ENCODE peak calls at places on chromosomes 4 and X, in six cellular contexts. I, D, F, J, H and M are unnamed samples.

GRCh38 chr4:187480146-187481145 is 515.1 kb upstream of the ZFP42 start:
- DNase-seq in F (no peak), D (peak), J (no peak), I (no peak), H (no peak), M (no peak)

GRCh38 chr4:80751200-80751599 is 279.3 kb upstream of the BMP3 start:
- DNase-seq in F (no peak), D (no peak), J (no peak), I (no peak), H (no peak), M (no peak)

GRCh38 chr4:52555356-52555716 is 103.8 kb downstream of the USP46 start:
- DNase-seq in J (no peak), H (no peak), I (no peak), F (no peak), D (no peak), M (no peak)

GRCh38 chr4:74316397-74316796 is 8.1 kb downstream of the EPGN start:
- DNase-seq in F (no peak), J (no peak), I (no peak), H (no peak), D (peak), M (no peak)

GRCh38 chr4:168139336-168139735 is 47.0 kb downstream of the ANXA10 start:
- DNase-seq in D (peak), I (no peak), H (no peak), J (no peak), F (no peak), M (peak)

GRCh38 chrX:47498411-47498810 is 15.4 kb upstream of the ZNF41 start:
- DNase-seq in H (no peak), D (no peak), F (no peak), J (no peak), I (no peak), M (no peak)

GRCh38 chr4:140703463-140703862 is 52.7 kb downstream of the TBC1D9 start:
- DNase-seq in H (no peak), F (no peak), J (no peak), I (no peak), D (peak), M (no peak)

GRCh38 chr4:1839306-1839705 is 16.6 kb downstream of the LETM1 start:
- DNase-seq in H (no peak), F (no peak), J (no peak), D (no peak), I (no peak), M (no peak)

GRCh38 chr4:15725608-15726007 is 22.7 kb downstream of the BST1 start:
- DNase-seq in J (no peak), I (no peak), F (no peak), D (no peak), H (no peak), M (no peak)

GRCh38 chr4:118842055-118842454 is 6.1 kb upstream of the SEC24D start:
- DNase-seq in J (no peak), D (peak), I (no peak), F (no peak), H (no peak), M (peak)

GRCh38 chrX:45557390-45557789 is 356.7 kb upstream of the DIPK2B start:
- DNase-seq in J (no peak), D (peak), I (no peak), H (peak), F (no peak), M (no peak)

GRCh38 chr4:40933272-40934053 is 183.7 kb downstream of the NSUN7 start:
- DNase-seq in J (no peak), F (peak), H (no peak), I (no peak), D (peak), M (no peak)

GRCh38 chrX:154775611-154776349 is 13.1 kb downstream of the DKC1 start:
- DNase-seq in D (no peak), H (peak), J (no peak), I (peak), F (no peak), M (peak)

GRCh38 chr4:168584321-168584771 is 87.5 kb downstream of the PALLD start:
- DNase-seq in H (no peak), I (no peak), D (peak), J (no peak), F (no peak), M (peak)

GRCh38 chr4:102139132-102139573 is 206.1 kb downstream of the SLC39A8 start:
- DNase-seq in F (no peak), J (no peak), D (no peak), I (no peak), H (no peak), M (no peak)

GRCh38 chr4:151565583-151565982 is 156.6 kb downstream of the FHIP1A start:
- DNase-seq in J (no peak), F (no peak), I (no peak), H (no peak), D (no peak), M (no peak)

GRCh38 chr4:25861951-25862410 is 807 bp downstream of the SEL1L3 start:
- DNase-seq in D (peak), J (peak), I (no peak), H (peak), F (no peak), M (no peak)

GRCh38 chr4:156771171-156771837 is 200.3 kb downstream of the PDGFC start:
- DNase-seq in F (no peak), H (peak), I (no peak), D (peak), J (no peak), M (peak)

GRCh38 chr4:52957791-52958190 is 95.7 kb downstream of the RASL11B start:
- DNase-seq in J (no peak), D (peak), F (no peak), H (no peak), I (no peak), M (no peak)

GRCh38 chrX:123648028-123648810 is 84.6 kb downstream of the THOC2 start:
- DNase-seq in J (peak), I (no peak), F (no peak), H (peak), D (peak), M (no peak)

GRCh38 chr4:77819409-77819835 is 254 bp upstream of the CNOT6L start:
- DNase-seq in I (peak), D (no peak), J (no peak), H (no peak), F (no peak), M (no peak)

GRCh38 chrX:724256-724655 is 93.7 kb downstream of the SHOX start:
- DNase-seq in J (no peak), I (no peak), H (no peak), F (no peak), D (no peak), M (no peak)

GRCh38 chrX:130079824-130080406 is 30.4 kb downstream of the ELF4 start:
- DNase-seq in J (peak), I (peak), H (peak), F (peak), D (peak), M (peak)